ENCODE peak calls at places on chromosomes 13 and 19, in eight cellular contexts. One of them, this sample, is unnamed.

GRCh38 chr19:50728084-50728737 is 5.0 kb downstream of the CLEC11A start:
- DNase-seq in foreskin fibroblast: peak
- DNase-seq in esophagus squamous epithelium: no peak
- DNase-seq in fibroblast of lung: peak
- DNase-seq in tibial nerve: peak
- DNase-seq in AG10803: peak
- DNase-seq in cardiac fibroblast: peak
- DNase-seq in fibroblast of the aortic adventitia: peak
- DNase-seq in this sample: peak

GRCh38 chr13:52983836-52984235 is 44.8 kb upstream of the OLFM4 start:
- DNase-seq in foreskin fibroblast: no peak
- DNase-seq in fibroblast of lung: no peak
- DNase-seq in tibial nerve: no peak
- DNase-seq in fibroblast of the aortic adventitia: no peak
- DNase-seq in esophagus squamous epithelium: no peak
- DNase-seq in cardiac fibroblast: no peak
- DNase-seq in AG10803: no peak
- DNase-seq in this sample: no peak

GRCh38 chr19:2055871-2056809 is 5.1 kb upstream of the MKNK2 start:
- DNase-seq in AG10803: peak
- DNase-seq in fibroblast of the aortic adventitia: peak
- DNase-seq in tibial nerve: no peak
- DNase-seq in foreskin fibroblast: peak
- DNase-seq in fibroblast of lung: peak
- DNase-seq in cardiac fibroblast: peak
- DNase-seq in esophagus squamous epithelium: no peak
- DNase-seq in this sample: peak

GRCh38 chr13:102235689-102236088 is 166.2 kb downstream of the FGF14 start:
- DNase-seq in foreskin fibroblast: no peak
- DNase-seq in fibroblast of lung: no peak
- DNase-seq in esophagus squamous epithelium: no peak
- DNase-seq in tibial nerve: no peak
- DNase-seq in fibroblast of the aortic adventitia: no peak
- DNase-seq in AG10803: no peak
- DNase-seq in cardiac fibroblast: no peak
- DNase-seq in this sample: no peak

GRCh38 chr19:30444686-30445232 is 72.6 kb downstream of the ZNF536 start:
- DNase-seq in AG10803: no peak
- DNase-seq in tibial nerve: no peak
- DNase-seq in fibroblast of lung: no peak
- DNase-seq in foreskin fibroblast: no peak
- DNase-seq in fibroblast of the aortic adventitia: no peak
- DNase-seq in cardiac fibroblast: no peak
- DNase-seq in esophagus squamous epithelium: no peak
- DNase-seq in this sample: no peak

GRCh38 chr13:90105276-90105675 is 1242.2 kb upstream of the MIR17HG start:
- DNase-seq in fibroblast of lung: peak
- DNase-seq in foreskin fibroblast: no peak
- DNase-seq in tibial nerve: no peak
- DNase-seq in AG10803: peak
- DNase-seq in cardiac fibroblast: peak
- DNase-seq in esophagus squamous epithelium: no peak
- DNase-seq in fibroblast of the aortic adventitia: no peak
- DNase-seq in this sample: peak

GRCh38 chr19:39052846-39053245 is 20.5 kb upstream of the FBXO27 start:
- DNase-seq in AG10803: no peak
- DNase-seq in tibial nerve: no peak
- DNase-seq in cardiac fibroblast: no peak
- DNase-seq in fibroblast of the aortic adventitia: no peak
- DNase-seq in fibroblast of lung: no peak
- DNase-seq in foreskin fibroblast: no peak
- DNase-seq in esophagus squamous epithelium: no peak
- DNase-seq in this sample: no peak

GRCh38 chr19:55176116-55176515 is 4.0 kb downstream of the SYT5 start:
- DNase-seq in cardiac fibroblast: no peak
- DNase-seq in AG10803: no peak
- DNase-seq in tibial nerve: no peak
- DNase-seq in fibroblast of the aortic adventitia: no peak
- DNase-seq in foreskin fibroblast: no peak
- DNase-seq in fibroblast of lung: no peak
- DNase-seq in esophagus squamous epithelium: no peak
- DNase-seq in this sample: no peak

GRCh38 chr19:32208060-32208459 is 137.3 kb upstream of the ZNF507 start:
- DNase-seq in tibial nerve: no peak
- DNase-seq in foreskin fibroblast: no peak
- DNase-seq in cardiac fibroblast: no peak
- DNase-seq in fibroblast of the aortic adventitia: no peak
- DNase-seq in esophagus squamous epithelium: no peak
- DNase-seq in AG10803: no peak
- DNase-seq in fibroblast of lung: no peak
- DNase-seq in this sample: no peak

GRCh38 chr19:33374406-33374703 is 846 bp downstream of the CEBPG start:
- DNase-seq in cardiac fibroblast: no peak
- DNase-seq in fibroblast of lung: peak
- DNase-seq in tibial nerve: no peak
- DNase-seq in foreskin fibroblast: no peak
- DNase-seq in esophagus squamous epithelium: no peak
- DNase-seq in AG10803: peak
- DNase-seq in fibroblast of the aortic adventitia: peak
- DNase-seq in this sample: peak

GRCh38 chr13:39016087-39016486 is 21.8 kb downstream of the PROSER1 start:
- DNase-seq in fibroblast of lung: no peak
- DNase-seq in tibial nerve: no peak
- DNase-seq in foreskin fibroblast: no peak
- DNase-seq in AG10803: no peak
- DNase-seq in cardiac fibroblast: no peak
- DNase-seq in esophagus squamous epithelium: no peak
- DNase-seq in fibroblast of the aortic adventitia: no peak
- DNase-seq in this sample: no peak

GRCh38 chr13:75906315-75906714 is 270.2 kb downstream of the LMO7 start:
- DNase-seq in esophagus squamous epithelium: no peak
- DNase-seq in foreskin fibroblast: no peak
- DNase-seq in fibroblast of lung: no peak
- DNase-seq in tibial nerve: no peak
- DNase-seq in cardiac fibroblast: no peak
- DNase-seq in fibroblast of the aortic adventitia: no peak
- DNase-seq in AG10803: no peak
- DNase-seq in this sample: no peak

GRCh38 chr19:55620410-55620809 is 4.0 kb downstream of the ZNF784 start:
- DNase-seq in AG10803: peak
- DNase-seq in cardiac fibroblast: peak
- DNase-seq in esophagus squamous epithelium: no peak
- DNase-seq in fibroblast of the aortic adventitia: no peak
- DNase-seq in tibial nerve: no peak
- DNase-seq in fibroblast of lung: no peak
- DNase-seq in foreskin fibroblast: no peak
- DNase-seq in this sample: peak

GRCh38 chr13:97889803-97890202 is 63.7 kb upstream of the IPO5 start:
- DNase-seq in fibroblast of the aortic adventitia: peak
- DNase-seq in AG10803: peak
- DNase-seq in esophagus squamous epithelium: no peak
- DNase-seq in tibial nerve: peak
- DNase-seq in fibroblast of lung: no peak
- DNase-seq in cardiac fibroblast: peak
- DNase-seq in foreskin fibroblast: peak
- DNase-seq in this sample: no peak

GRCh38 chr19:43555185-43555770 is 20.0 kb downstream of the XRCC1 start:
- DNase-seq in esophagus squamous epithelium: no peak
- DNase-seq in fibroblast of the aortic adventitia: peak
- DNase-seq in fibroblast of lung: peak
- DNase-seq in AG10803: peak
- DNase-seq in foreskin fibroblast: peak
- DNase-seq in cardiac fibroblast: peak
- DNase-seq in tibial nerve: peak
- DNase-seq in this sample: peak

GRCh38 chr13:28355822-28356371 is 139.0 kb downstream of the FLT1 start:
- DNase-seq in fibroblast of the aortic adventitia: peak
- DNase-seq in cardiac fibroblast: peak
- DNase-seq in AG10803: peak
- DNase-seq in fibroblast of lung: peak
- DNase-seq in tibial nerve: no peak
- DNase-seq in foreskin fibroblast: peak
- DNase-seq in esophagus squamous epithelium: no peak
- DNase-seq in this sample: peak

GRCh38 chr13:20462921-20463320 is 62.7 kb downstream of the CRYL1 start:
- DNase-seq in tibial nerve: no peak
- DNase-seq in fibroblast of the aortic adventitia: no peak
- DNase-seq in AG10803: no peak
- DNase-seq in esophagus squamous epithelium: no peak
- DNase-seq in cardiac fibroblast: no peak
- DNase-seq in fibroblast of lung: no peak
- DNase-seq in foreskin fibroblast: no peak
- DNase-seq in this sample: no peak

GRCh38 chr19:55355213-55355821 is 798 bp upstream of the COX6B2 start:
- DNase-seq in cardiac fibroblast: no peak
- DNase-seq in fibroblast of lung: no peak
- DNase-seq in esophagus squamous epithelium: no peak
- DNase-seq in tibial nerve: no peak
- DNase-seq in fibroblast of the aortic adventitia: no peak
- DNase-seq in AG10803: no peak
- DNase-seq in foreskin fibroblast: no peak
- DNase-seq in this sample: no peak

GRCh38 chr13:31522431-31522830 is 216.9 kb upstream of the RXFP2 start:
- DNase-seq in foreskin fibroblast: no peak
- DNase-seq in esophagus squamous epithelium: no peak
- DNase-seq in tibial nerve: no peak
- DNase-seq in cardiac fibroblast: no peak
- DNase-seq in fibroblast of lung: no peak
- DNase-seq in AG10803: no peak
- DNase-seq in fibroblast of the aortic adventitia: no peak
- DNase-seq in this sample: no peak
- TF ChIP-seq CTCF in foreskin fibroblast: no peak
- TF ChIP-seq CTCF in esophagus squamous epithelium: no peak
- TF ChIP-seq CTCF in tibial nerve: no peak
- TF ChIP-seq CTCF in cardiac fibroblast: no peak
- TF ChIP-seq CTCF in fibroblast of lung: no peak
- TF ChIP-seq CTCF in AG10803: no peak
- TF ChIP-seq CTCF in fibroblast of the aortic adventitia: no peak
- TF ChIP-seq CTCF in this sample: no peak

GRCh38 chr19:18225702-18226468 is at the start of gene PDE4C:
- DNase-seq in cardiac fibroblast: peak
- DNase-seq in AG10803: no peak
- DNase-seq in tibial nerve: no peak
- DNase-seq in esophagus squamous epithelium: no peak
- DNase-seq in foreskin fibroblast: no peak
- DNase-seq in fibroblast of lung: no peak
- DNase-seq in fibroblast of the aortic adventitia: no peak
- DNase-seq in this sample: no peak

GRCh38 chr19:18225355-18225701 is 910 bp downstream of the PDE4C start:
- DNase-seq in fibroblast of lung: no peak
- DNase-seq in fibroblast of the aortic adventitia: no peak
- DNase-seq in AG10803: no peak
- DNase-seq in esophagus squamous epithelium: no peak
- DNase-seq in foreskin fibroblast: no peak
- DNase-seq in cardiac fibroblast: no peak
- DNase-seq in tibial nerve: no peak
- DNase-seq in this sample: no peak

GRCh38 chr19:18224525-18225354 is 1.5 kb downstream of the PDE4C start:
- DNase-seq in fibroblast of lung: peak
- DNase-seq in fibroblast of the aortic adventitia: peak
- DNase-seq in cardiac fibroblast: peak
- DNase-seq in tibial nerve: peak
- DNase-seq in AG10803: peak
- DNase-seq in esophagus squamous epithelium: peak
- DNase-seq in foreskin fibroblast: peak
- DNase-seq in this sample: peak

GRCh38 chr19:18221815-18222725 is 4.2 kb downstream of the PDE4C start:
- DNase-seq in esophagus squamous epithelium: no peak
- DNase-seq in tibial nerve: no peak
- DNase-seq in cardiac fibroblast: no peak
- DNase-seq in AG10803: no peak
- DNase-seq in fibroblast of lung: no peak
- DNase-seq in fibroblast of the aortic adventitia: no peak
- DNase-seq in foreskin fibroblast: no peak
- DNase-seq in this sample: no peak

GRCh38 chr19:18223860-18224524 is 2.2 kb downstream of the PDE4C start:
- DNase-seq in fibroblast of the aortic adventitia: no peak
- DNase-seq in foreskin fibroblast: no peak
- DNase-seq in esophagus squamous epithelium: no peak
- DNase-seq in tibial nerve: no peak
- DNase-seq in fibroblast of lung: no peak
- DNase-seq in cardiac fibroblast: peak
- DNase-seq in AG10803: no peak
- DNase-seq in this sample: no peak
- H3K4me3 ChIP-seq in fibroblast of the aortic adventitia: peak
- H3K4me3 ChIP-seq in foreskin fibroblast: peak
- H3K4me3 ChIP-seq in esophagus squamous epithelium: peak
- H3K4me3 ChIP-seq in tibial nerve: peak
- H3K4me3 ChIP-seq in fibroblast of lung: peak
- H3K4me3 ChIP-seq in cardiac fibroblast: peak
- H3K4me3 ChIP-seq in AG10803: peak
- H3K4me3 ChIP-seq in this sample: peak

DNA sequence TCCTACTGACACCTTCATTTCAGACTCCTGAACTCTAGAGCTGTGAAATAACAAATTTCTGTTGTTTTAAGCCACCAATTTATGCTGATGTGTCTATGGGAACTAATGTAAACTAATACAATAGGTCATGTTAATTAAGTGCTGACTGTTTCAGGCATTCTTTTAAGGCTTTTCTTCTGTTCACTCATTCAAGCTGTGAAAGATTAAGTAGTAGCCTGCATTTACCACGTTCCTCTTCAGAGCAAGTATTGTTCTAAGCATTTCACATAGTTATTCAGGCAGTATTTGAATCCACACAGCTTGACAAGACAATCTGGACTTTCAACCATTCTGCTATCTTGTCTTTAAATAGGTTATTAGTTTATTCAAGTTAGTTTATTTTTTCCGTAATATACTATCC is 1134.9 kb downstream of the SLITRK1 start:
- DNase-seq in foreskin fibroblast: no peak
- DNase-seq in tibial nerve: no peak
- DNase-seq in cardiac fibroblast: no peak
- DNase-seq in AG10803: peak
- DNase-seq in fibroblast of lung: peak
- DNase-seq in esophagus squamous epithelium: no peak
- DNase-seq in fibroblast of the aortic adventitia: peak
- DNase-seq in this sample: peak
- TF ChIP-seq CTCF in foreskin fibroblast: no peak
- TF ChIP-seq CTCF in tibial nerve: no peak
- TF ChIP-seq CTCF in cardiac fibroblast: no peak
- TF ChIP-seq CTCF in AG10803: no peak
- TF ChIP-seq CTCF in fibroblast of lung: no peak
- TF ChIP-seq CTCF in esophagus squamous epithelium: no peak
- TF ChIP-seq CTCF in fibroblast of the aortic adventitia: no peak
- TF ChIP-seq CTCF in this sample: no peak

DNA sequence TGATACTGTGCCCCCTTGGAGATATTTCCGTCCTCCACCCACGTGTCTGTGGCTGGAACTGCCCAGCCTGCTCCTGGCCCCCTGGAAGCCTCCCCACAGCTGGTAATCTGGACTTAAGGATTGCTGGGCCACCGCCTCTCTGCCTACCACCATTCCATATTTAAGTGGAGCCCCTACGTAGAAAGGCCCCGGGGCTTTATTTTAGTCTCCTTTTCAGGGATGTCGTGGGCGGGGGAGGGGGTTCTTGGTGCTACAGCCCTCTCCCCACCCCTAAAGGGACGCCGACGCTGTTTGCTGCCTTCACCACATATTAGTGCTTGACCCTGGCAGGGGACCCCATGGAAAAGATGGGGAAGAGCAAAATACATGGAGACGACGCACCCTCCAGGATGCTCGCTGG is 2.7 kb upstream of the NOP53 start:
- DNase-seq in AG10803: no peak
- DNase-seq in esophagus squamous epithelium: no peak
- DNase-seq in fibroblast of the aortic adventitia: no peak
- DNase-seq in cardiac fibroblast: peak
- DNase-seq in fibroblast of lung: peak
- DNase-seq in foreskin fibroblast: peak
- DNase-seq in tibial nerve: no peak
- DNase-seq in this sample: peak
- H3K4me3 ChIP-seq in AG10803: peak
- H3K4me3 ChIP-seq in esophagus squamous epithelium: peak
- H3K4me3 ChIP-seq in fibroblast of the aortic adventitia: peak
- H3K4me3 ChIP-seq in cardiac fibroblast: peak
- H3K4me3 ChIP-seq in fibroblast of lung: no peak
- H3K4me3 ChIP-seq in foreskin fibroblast: peak
- H3K4me3 ChIP-seq in tibial nerve: no peak
- H3K4me3 ChIP-seq in this sample: peak